ENCODE peak calls at places on chromosomes 4 and X, in nine cellular contexts. F, A, Y, O, X, B, E, J and P are unnamed samples.

GRCh38 chrX:57752866-57753265 is 72.8 kb upstream of the NLRP2B start:
- DNase-seq in F (no peak), A (no peak), Y (no peak), O (no peak), X (no peak), B (no peak), E (no peak), J (no peak), P (no peak)

GRCh38 chr4:173333658-173334084 is 487 bp downstream of the HMGB2 start:
- DNase-seq in F (peak; percentile 55), A (peak; percentile 76), Y (peak; percentile 56), O (peak; percentile 71), X (peak; percentile 10), B (peak; percentile 19), E (peak; percentile 46), J (peak; percentile 78), P (peak; percentile 56)

GRCh38 chr4:40842318-40842717 is 92.6 kb downstream of the NSUN7 start:
- DNase-seq in F (no peak), A (no peak), Y (no peak), O (no peak), X (peak; percentile 39), B (no peak), E (no peak), J (no peak), P (no peak)

GRCh38 chrX:115504167-115504566 is 56.8 kb upstream of the PLS3 start:
- DNase-seq in F (no peak), A (no peak), Y (no peak), O (no peak), X (no peak), B (no peak), E (peak; percentile 54), J (no peak), P (no peak)

GRCh38 chrX:65673857-65674350 is 6.5 kb downstream of the MSN start:
- DNase-seq in F (no peak), A (no peak), Y (no peak), O (no peak), X (no peak), B (no peak), E (no peak), J (no peak), P (no peak)

GRCh38 chrX:130028196-130028595 is 45.8 kb downstream of the BCORL1 start:
- DNase-seq in F (peak; percentile 57), A (peak; percentile 22), Y (peak; percentile 31), O (no peak), X (no peak), B (peak; percentile 39), E (peak; percentile 45), J (peak; percentile 35), P (peak; percentile 36)

GRCh38 chrX:110992611-110993010 is 103.4 kb upstream of the PAK3 start:
- DNase-seq in F (peak; percentile 31), A (peak; percentile 65), Y (no peak), O (no peak), X (no peak), B (peak; percentile 13), E (peak; percentile 17), J (peak; percentile 51), P (no peak)

GRCh38 chr4:147057631-147057980 is 111.9 kb upstream of the TTC29 start:
- DNase-seq in F (no peak), A (no peak), Y (no peak), O (no peak), X (peak; percentile 41), B (peak; percentile 41), E (no peak), J (no peak), P (no peak)

GRCh38 chr4:45102716-45103115 is 376.4 kb upstream of the GNPDA2 start:
- DNase-seq in F (no peak), A (no peak), Y (no peak), O (no peak), X (no peak), B (no peak), E (no peak), J (no peak), P (no peak)

GRCh38 chr4:159606835-159607234 is 504.0 kb downstream of the RAPGEF2 start:
- DNase-seq in F (no peak), A (no peak), Y (no peak), O (no peak), X (peak; percentile 55), B (no peak), E (no peak), J (no peak), P (no peak)

GRCh38 chr4:2177443-2178093 is 64.4 kb downstream of the HAUS3 start:
- DNase-seq in F (no peak), A (peak; percentile 13), Y (no peak), O (no peak), X (no peak), B (no peak), E (no peak), J (no peak), P (no peak)

GRCh38 chr4:985123-985830 is 1.6 kb upstream of the IDUA start:
- DNase-seq in F (peak; percentile 88), A (peak; percentile 82), Y (peak; percentile 63), O (no peak), X (no peak), B (no peak), E (no peak), J (peak; percentile 85), P (peak; percentile 74)

GRCh38 chr4:109703664-109704351 is 563 bp upstream of the CASP6 start:
- DNase-seq in F (no peak), A (no peak), Y (no peak), O (no peak), X (no peak), B (no peak), E (no peak), J (peak; percentile 12), P (no peak)

DNA sequence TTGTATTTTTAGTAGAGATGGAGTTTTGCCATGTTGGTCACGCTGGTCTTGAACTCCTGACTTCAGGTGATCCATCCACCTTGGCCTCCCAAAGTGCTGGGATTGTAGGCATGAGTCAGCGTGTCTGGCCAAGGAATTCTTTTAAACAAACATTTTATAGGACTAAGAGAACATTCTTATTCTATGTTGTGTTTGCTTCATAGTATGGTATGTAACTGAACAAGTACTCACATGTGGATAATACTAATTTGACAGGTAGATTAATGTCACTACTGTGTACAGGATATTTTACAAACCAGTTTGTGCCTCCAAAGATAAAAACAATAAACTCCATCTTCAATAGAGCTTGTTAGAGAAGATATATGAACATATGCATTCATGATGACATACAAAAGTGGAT is 1353.4 kb downstream of the PCDH7 start:
- DNase-seq in F (no peak), A (no peak), Y (no peak), O (no peak), X (no peak), B (no peak), E (no peak), J (no peak), P (no peak)
- TF ChIP-seq CTCF in F (no peak), A (no peak), Y (no peak), O (no peak), X (no peak), B (no peak), E (no peak), J (no peak), P (no peak)

DNA sequence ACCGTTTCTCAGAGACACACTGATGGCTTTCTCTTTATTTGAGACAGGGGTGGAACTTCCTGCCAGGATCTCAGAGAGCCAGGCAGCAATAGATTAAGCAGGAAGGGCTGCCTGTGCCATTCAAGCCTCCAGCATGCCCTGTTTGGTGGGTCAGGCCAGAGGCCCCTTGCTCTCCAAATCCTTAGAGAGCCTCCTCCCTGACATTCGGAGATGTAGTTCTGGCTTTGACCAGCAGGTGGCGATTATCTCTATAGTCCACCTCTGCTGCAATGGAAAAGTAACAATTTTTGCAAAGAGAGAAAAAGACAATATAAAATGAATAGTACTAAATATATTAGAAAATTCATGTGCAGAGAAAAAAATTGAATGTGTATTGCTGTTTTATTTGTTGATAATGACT is 93.9 kb downstream of the NXF2B start:
- DNase-seq in F (peak; percentile 78), A (peak; percentile 63), Y (peak; percentile 75), O (peak; percentile 45), X (peak; percentile 18), B (peak; percentile 34), E (peak; percentile 51), J (peak; percentile 69), P (peak; percentile 62)
- H3K9me3 ChIP-seq in F (no peaks in the 10 kb centered on the region), A (peaks cover 10% of the 10 kb centered on the region), Y (no peaks in the 10 kb centered on the region), O (no peaks in the 10 kb centered on the region), X (no peaks in the 10 kb centered on the region), B (no peaks in the 10 kb centered on the region), E (no peaks in the 10 kb centered on the region), J (no peaks in the 10 kb centered on the region), P (no peaks in the 10 kb centered on the region)

GRCh38 chr4:38141808-38142500 is 181.8 kb downstream of the PTTG2 start:
- DNase-seq in F (no peak), A (no peak), Y (no peak), O (no peak), X (peak; percentile 79), B (peak; percentile 86), E (no peak), J (no peak), P (no peak)

GRCh38 chr4:38145741-38146140 is 185.5 kb downstream of the PTTG2 start:
- DNase-seq in F (no peak), A (no peak), Y (no peak), O (no peak), X (peak; percentile 88), B (peak; percentile 98), E (no peak), J (no peak), P (no peak)

GRCh38 chr4:38145033-38145673 is 185.0 kb downstream of the PTTG2 start:
- DNase-seq in F (no peak), A (no peak), Y (no peak), O (no peak), X (no peak), B (no peak), E (no peak), J (no peak), P (no peak)

GRCh38 chr4:38146383-38146782 is 186.2 kb downstream of the PTTG2 start:
- DNase-seq in F (no peak), A (no peak), Y (no peak), O (no peak), X (no peak), B (no peak), E (no peak), J (no peak), P (no peak)

GRCh38 chr4:38144029-38144428 is 183.8 kb downstream of the PTTG2 start:
- DNase-seq in F (no peak), A (no peak), Y (no peak), O (no peak), X (no peak), B (peak; percentile 37), E (no peak), J (no peak), P (no peak)
- H3K4me1 ChIP-seq in F (peaks cover 31% of the 10 kb centered on the region), A (peaks cover 10% of the 10 kb centered on the region), Y (no peaks in the 10 kb centered on the region), O (peaks cover 6% of the 10 kb centered on the region), X (peaks cover 20% of the 10 kb centered on the region), B (peaks cover 24% of the 10 kb centered on the region), E (peaks cover 16% of the 10 kb centered on the region), J (peaks cover 22% of the 10 kb centered on the region), P (no peaks in the 10 kb centered on the region)

DNA sequence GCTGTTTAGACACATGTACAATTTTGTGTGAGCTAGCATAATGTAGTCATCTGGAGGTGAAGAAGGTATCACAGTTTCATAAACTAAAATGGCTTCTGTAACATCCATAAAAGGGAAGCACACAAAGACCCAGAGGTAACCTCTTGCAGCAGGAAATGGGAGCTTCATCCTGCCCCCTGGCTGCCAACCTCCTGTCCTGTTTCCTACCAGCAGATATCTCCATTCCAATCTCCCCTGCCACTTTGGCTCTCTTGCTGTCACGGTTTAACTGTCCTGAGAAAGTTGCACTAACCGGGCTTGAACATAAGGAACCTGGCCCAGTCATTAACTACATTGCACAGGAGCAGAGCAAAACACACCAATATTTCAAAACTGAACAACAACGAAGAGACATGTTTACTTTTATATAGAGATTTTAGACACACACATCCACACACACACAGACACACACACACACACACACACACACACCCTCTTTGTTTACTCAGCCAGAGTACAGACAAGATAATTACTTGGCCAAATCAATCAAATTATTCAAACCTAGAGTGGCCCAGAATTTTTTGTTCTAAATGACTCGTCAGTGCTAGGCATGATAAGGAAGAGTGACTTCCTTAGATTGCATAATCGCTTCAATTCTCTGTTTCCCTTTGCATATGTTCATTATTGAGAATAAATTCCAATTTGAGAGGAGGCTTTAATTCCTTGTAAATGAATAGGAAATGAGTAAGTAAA is 24.2 kb downstream of the MID2 start:
- DNase-seq in F (no peak), A (no peak), Y (no peak), O (no peak), X (no peak), B (no peak), E (no peak), J (no peak), P (no peak)
- TF ChIP-seq CTCF in F (no peak), A (peak; percentile 23), Y (no peak), O (no peak), X (no peak), B (no peak), E (no peak), J (no peak), P (no peak)